ENCODE peak calls at places on chromosome 18, in four cellular contexts. B, V, S and A are unnamed samples.

GRCh38 chr18:28125051-28125450 is 51.9 kb downstream of the CDH2 start:
- DNase-seq in B (no peak), V (peak; percentile 38), S (no peak), A (no peak)

GRCh38 chr18:37548679-37549289 is 16.8 kb downstream of the CELF4 start:
- DNase-seq in B (no peak), V (no peak), S (no peak), A (no peak)

GRCh38 chr18:32349728-32350395 is 120.8 kb downstream of the GAREM1 start:
- DNase-seq in B (no peak), V (peak; percentile 98), S (peak; percentile 62), A (peak; percentile 24)

GRCh38 chr18:31429623-31430022 is 17.9 kb upstream of the DSG3 start:
- DNase-seq in B (no peak), V (no peak), S (peak; percentile 65), A (no peak)

GRCh38 chr18:32930695-32931301 is 158.0 kb upstream of the KLHL14 start:
- DNase-seq in B (no peak), V (peak; percentile 68), S (no peak), A (no peak)

GRCh38 chr18:33513027-33513426 is 65.0 kb upstream of the ASXL3 start:
- DNase-seq in B (no peak), V (no peak), S (no peak), A (no peak)

GRCh38 chr18:40878371-40878770 is 1076.7 kb upstream of the PIK3C3 start:
- DNase-seq in B (no peak), V (peak; percentile 54), S (no peak), A (no peak)

GRCh38 chr18:59549797-59550516 is 147.3 kb downstream of the CCBE1 start:
- DNase-seq in B (no peak), V (peak; percentile 39), S (no peak), A (peak; percentile 64)

GRCh38 chr18:45571161-45571560 is 44.1 kb upstream of the SLC14A2 start:
- DNase-seq in B (no peak), V (no peak), S (no peak), A (no peak)

GRCh38 chr18:13760047-13760446 is 33.6 kb downstream of the RNMT start:
- DNase-seq in B (no peak), V (no peak), S (no peak), A (no peak)

GRCh38 chr18:61466736-61467135 is 133.5 kb downstream of the CDH20 start:
- DNase-seq in B (no peak), V (no peak), S (no peak), A (no peak)

GRCh38 chr18:55497825-55498403 is 90.1 kb downstream of the TCF4 start:
- DNase-seq in B (no peak), V (no peak), S (no peak), A (no peak)
- H3K4me1 ChIP-seq in B (no peaks in the 10 kb centered on the region), V (peaks cover 18% of the 10 kb centered on the region), S (no peaks in the 10 kb centered on the region), A (no peaks in the 10 kb centered on the region)

GRCh38 chr18:79947881-79948610 is 3.4 kb downstream of the SLC66A2 start:
- DNase-seq in B (peak; percentile 59), V (no peak), S (peak; percentile 46), A (no peak)

GRCh38 chr18:79950440-79951341 is 762 bp downstream of the SLC66A2 start:
- DNase-seq in B (peak; percentile 84), V (peak; percentile 36), S (peak; percentile 59), A (no peak)

GRCh38 chr18:79949571-79950439 is 1.6 kb downstream of the SLC66A2 start:
- DNase-seq in B (peak; percentile 72), V (no peak), S (peak; percentile 43), A (no peak)

GRCh38 chr18:79947054-79947755 is 4.2 kb downstream of the SLC66A2 start:
- DNase-seq in B (peak; percentile 65), V (no peak), S (peak; percentile 9), A (no peak)

DNA sequence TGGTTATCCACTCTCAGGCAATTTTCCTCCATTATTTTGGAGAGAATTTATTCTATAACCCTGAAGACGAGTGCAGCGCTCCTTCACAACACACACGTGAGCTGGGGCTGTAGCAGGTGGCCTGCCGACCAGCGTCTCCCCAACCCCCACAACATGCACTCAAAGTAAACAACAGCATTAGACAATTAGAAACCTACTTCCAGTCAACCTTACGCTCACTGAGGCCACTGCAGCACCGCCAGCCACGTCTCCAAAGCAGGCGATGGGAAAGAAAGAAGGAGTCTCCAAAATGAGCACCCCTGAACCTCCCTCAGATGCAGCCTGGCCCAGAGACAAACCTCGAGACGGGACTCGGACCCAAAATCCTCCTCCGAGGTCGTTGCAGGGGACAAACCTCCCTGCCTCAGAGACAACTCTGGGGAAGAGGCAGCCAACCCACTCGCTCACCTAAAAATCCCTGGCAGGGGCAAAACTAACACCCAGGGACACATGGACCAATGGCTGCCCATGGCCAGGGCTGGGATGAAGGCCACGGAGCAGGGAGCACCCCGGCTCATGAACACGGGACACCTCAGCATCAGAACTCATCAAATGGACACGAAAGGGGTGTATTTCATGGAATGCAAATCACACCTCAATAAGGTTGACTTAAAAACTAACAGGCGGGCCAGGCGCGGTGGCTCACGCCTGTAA is 2.6 kb downstream of the SLC66A2 start:
- DNase-seq in B (peak; percentile 56), V (no peak), S (peak; percentile 7), A (no peak)
- H3K4me1 ChIP-seq in B (peaks cover 39% of the 10 kb centered on the region), V (no peaks in the 10 kb centered on the region), S (peaks cover 63% of the 10 kb centered on the region), A (peaks cover 10% of the 10 kb centered on the region)

DNA sequence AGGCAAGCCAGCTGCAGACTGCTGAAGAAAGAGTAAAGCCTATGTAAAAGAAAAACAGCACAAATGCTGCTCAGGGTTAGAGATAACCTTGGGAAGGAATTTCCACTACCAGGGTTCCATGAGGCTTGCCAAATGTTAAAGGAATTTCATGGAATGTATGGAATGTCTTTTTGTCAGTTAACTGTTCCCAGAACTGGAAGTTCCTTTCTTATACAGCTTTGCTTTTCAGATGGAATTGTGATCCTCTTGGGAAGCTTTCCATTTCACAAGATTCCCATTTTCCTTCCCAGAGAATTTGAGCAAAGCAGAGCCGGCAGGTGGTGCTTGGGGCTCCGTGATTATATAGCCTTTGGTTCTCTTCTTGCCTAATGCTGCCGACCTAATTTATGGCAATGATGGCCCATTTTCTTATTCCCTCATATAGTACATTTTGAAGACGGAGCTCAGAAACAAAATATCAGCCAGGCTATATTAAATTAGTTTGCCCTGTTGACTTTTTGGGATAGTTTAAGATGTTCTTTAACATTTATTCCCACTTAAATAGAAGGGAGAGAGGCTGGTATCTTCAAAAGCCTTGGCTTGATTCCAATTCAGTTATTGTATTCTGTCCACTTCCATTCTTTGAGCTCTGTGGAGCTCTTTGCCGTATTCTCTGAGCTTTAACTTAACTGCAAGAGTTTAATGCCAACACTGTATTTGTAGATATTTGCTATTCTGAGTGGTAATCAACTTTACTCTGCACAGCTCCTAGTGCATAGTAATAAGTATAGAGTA is 162.3 kb downstream of the PHLPP1 start:
- DNase-seq in B (no peak), V (peak; percentile 88), S (no peak), A (no peak)
- H3K4me1 ChIP-seq in B (no peaks in the 10 kb centered on the region), V (peaks cover 44% of the 10 kb centered on the region), S (no peaks in the 10 kb centered on the region), A (no peaks in the 10 kb centered on the region)

GRCh38 chr18:55345103-55345950 is 242.7 kb downstream of the TCF4 start:
- DNase-seq in B (no peak), V (no peak), S (no peak), A (no peak)

GRCh38 chr18:55339990-55340389 is 248.0 kb downstream of the TCF4 start:
- DNase-seq in B (no peak), V (no peak), S (no peak), A (no peak)

GRCh38 chr18:55340998-55341397 is 247.0 kb downstream of the TCF4 start:
- DNase-seq in B (no peak), V (no peak), S (no peak), A (no peak)

GRCh38 chr18:55346387-55346786 is 241.6 kb downstream of the TCF4 start:
- DNase-seq in B (no peak), V (no peak), S (no peak), A (no peak)

DNA sequence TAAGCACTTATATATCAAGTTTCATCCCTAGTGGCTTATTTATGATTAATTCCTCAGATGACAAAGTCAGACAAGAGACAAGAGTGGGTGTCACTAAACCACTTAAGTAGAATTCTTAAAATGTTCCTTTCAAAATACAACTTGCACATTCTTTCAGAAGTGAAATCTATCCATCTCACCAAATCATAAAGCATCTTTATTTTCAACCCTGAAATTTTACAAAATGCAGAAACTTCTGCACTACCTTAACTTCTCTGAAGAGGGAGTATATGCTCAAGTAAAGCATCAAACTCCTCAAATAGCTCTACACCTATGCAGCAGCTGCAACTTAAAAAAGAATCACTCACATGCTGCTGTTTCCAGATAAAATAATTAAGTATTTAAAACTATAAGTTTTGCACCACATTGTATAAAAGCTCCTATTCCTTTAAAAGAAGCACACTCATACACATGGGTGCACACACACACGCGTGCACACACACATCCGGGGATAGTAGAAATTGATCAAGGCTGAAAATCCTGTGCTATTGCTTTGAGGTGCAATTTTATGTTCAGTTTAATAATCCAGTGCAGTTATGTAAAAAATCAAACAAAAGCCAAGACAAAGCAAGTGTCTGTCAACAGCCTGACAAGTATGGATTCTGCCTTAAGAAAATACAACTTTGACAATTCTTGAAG is 244.5 kb downstream of the TCF4 start:
- DNase-seq in B (no peak), V (peak; percentile 54), S (no peak), A (no peak)
- H3K4me1 ChIP-seq in B (no peaks in the 10 kb centered on the region), V (peaks cover 26% of the 10 kb centered on the region), S (peaks cover 3% of the 10 kb centered on the region), A (no peaks in the 10 kb centered on the region)

GRCh38 chr18:22340340-22340739 is 77.4 kb downstream of the CTAGE1 start:
- DNase-seq in B (no peak), V (no peak), S (no peak), A (no peak)
- H3K4me1 ChIP-seq in B (peaks cover 6% of the 10 kb centered on the region), V (peaks cover 42% of the 10 kb centered on the region), S (peaks cover 18% of the 10 kb centered on the region), A (no peaks in the 10 kb centered on the region)

GRCh38 chr18:48921305-48922202 is 29.2 kb downstream of the SMAD7 start:
- DNase-seq in B (peak; percentile 69), V (no peak), S (no peak), A (no peak)
- H3K4me1 ChIP-seq in B (peaks cover 48% of the 10 kb centered on the region), V (peaks cover 22% of the 10 kb centered on the region), S (peaks cover 45% of the 10 kb centered on the region), A (peaks cover 16% of the 10 kb centered on the region)

GRCh38 chr18:24016643-24017042 is 2.1 kb downstream of the TTC39C start:
- DNase-seq in B (no peak), V (no peak), S (no peak), A (no peak)

GRCh38 chr18:24014062-24014985 is at the start of gene TTC39C:
- DNase-seq in B (peak; percentile 92), V (peak; percentile 86), S (peak; percentile 69), A (peak; percentile 54)

GRCh38 chr18:24013061-24013460 is 1.5 kb upstream of the TTC39C start:
- DNase-seq in B (no peak), V (no peak), S (no peak), A (no peak)

GRCh38 chr18:24015897-24016631 is 1.5 kb downstream of the TTC39C start:
- DNase-seq in B (no peak), V (no peak), S (no peak), A (no peak)

DNA sequence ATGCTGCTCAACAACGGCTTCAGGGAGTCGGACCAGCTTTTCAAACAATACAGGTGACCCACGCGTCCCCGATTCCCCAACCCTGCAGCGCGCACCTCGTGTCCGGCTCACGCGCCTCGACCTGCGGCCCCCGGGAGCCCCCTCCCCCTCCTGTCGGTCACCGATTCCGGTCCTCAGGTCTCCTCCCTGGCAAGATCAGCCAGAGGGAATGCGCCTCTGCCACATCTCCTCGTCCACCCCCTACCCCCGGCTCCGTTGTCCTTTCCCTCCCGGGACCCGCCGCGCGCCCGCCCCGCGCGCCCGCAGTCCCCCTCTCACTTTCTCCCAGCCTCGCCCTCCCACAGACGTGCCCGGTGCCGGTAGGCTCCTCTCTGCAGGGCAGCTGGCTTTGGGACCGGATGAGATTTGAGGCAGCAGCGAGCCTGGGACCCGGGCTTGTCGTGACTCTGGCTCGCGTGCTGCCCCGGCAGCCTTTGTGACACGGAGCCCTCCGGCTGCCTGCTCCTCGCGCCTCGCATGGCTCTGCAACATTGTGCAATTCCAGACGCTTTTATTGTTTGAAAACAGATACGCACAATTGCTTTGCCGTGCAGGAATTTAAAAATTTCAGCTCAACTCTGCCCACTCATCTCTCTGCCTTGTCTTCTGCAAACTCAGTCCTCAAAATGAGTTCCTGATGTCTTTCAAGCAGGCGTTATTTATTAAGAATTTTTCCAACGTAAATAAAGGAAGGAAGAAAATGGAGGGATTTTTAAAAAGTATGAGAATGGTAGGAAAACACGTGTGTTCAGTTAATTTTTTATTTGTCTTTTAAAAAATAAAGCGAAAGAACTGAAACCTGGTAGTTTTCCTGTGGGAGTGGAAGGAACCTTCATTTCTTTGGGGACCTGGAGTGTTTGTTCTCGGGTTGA is 687 bp downstream of the TTC39C start:
- DNase-seq in B (peak; percentile 82), V (peak; percentile 80), S (peak; percentile 54), A (peak; percentile 40)
- H3K4me1 ChIP-seq in B (peaks cover 4% of the 10 kb centered on the region), V (peaks cover 7% of the 10 kb centered on the region), S (peaks cover 5% of the 10 kb centered on the region), A (no peaks in the 10 kb centered on the region)